ENCODE peak calls at places on chromosomes 12 and 14, in seven cellular contexts. M is colonic mucosa, C is hepatocyte, L is heart right ventricle, H is right lobe of liver, P is fibroblast of lung, R is left lung. B is an unnamed sample.

GRCh38 chr12:92142251-92142896 is 3.3 kb downstream of the BTG1 start:
- DNase-seq in R (no peak), P (no peak), L (no peak), M (no peak), H (no peak), C (no peak), B (no peak)

GRCh38 chr12:130184531-130185090 is 22.3 kb downstream of the FZD10 start:
- DNase-seq in R (no peak), C (no peak), H (no peak), M (no peak), P (no peak), L (no peak), B (no peak)

GRCh38 chr14:71602524-71602923 is 329.7 kb upstream of the RGS6 start:
- DNase-seq in C (no peak), R (no peak), H (no peak), P (no peak), L (no peak), M (no peak), B (no peak)

GRCh38 chr14:88289214-88289613 is 33.9 kb downstream of the KCNK10 start:
- DNase-seq in C (no peak), H (peak; percentile 78), L (no peak), R (no peak), P (peak; percentile 24), M (no peak), B (no peak)

GRCh38 chr12:12701457-12701856 is 5.5 kb upstream of the GPR19 start:
- DNase-seq in M (no peak), H (no peak), L (no peak), R (no peak), C (no peak), P (no peak), B (no peak)

GRCh38 chr14:99612065-99612736 is 8.2 kb upstream of the CCDC85C start:
- DNase-seq in C (peak; percentile 40), L (no peak), R (no peak), P (no peak), H (no peak), M (peak; percentile 74), B (no peak)

GRCh38 chr12:126558810-126559209 is 1493.6 kb downstream of the AACS start:
- DNase-seq in R (no peak), H (no peak), M (no peak), P (no peak), L (no peak), C (no peak), B (no peak)

GRCh38 chr14:89180546-89180945 is 236.5 kb downstream of the FOXN3 start:
- DNase-seq in C (no peak), H (no peak), R (no peak), L (no peak), M (no peak), P (no peak), B (no peak)

GRCh38 chr12:116880213-116880816 is 926 bp downstream of the HRK start:
- DNase-seq in L (no peak), M (no peak), C (no peak), P (peak; percentile 29), R (no peak), H (no peak), B (no peak)

GRCh38 chr14:60632777-60633176 is 16.5 kb downstream of the SIX1 start:
- DNase-seq in L (no peak), R (no peak), H (no peak), C (no peak), M (no peak), P (no peak), B (no peak)

GRCh38 chr12:12327802-12328201 is 22.2 kb downstream of the MANSC1 start:
- DNase-seq in P (peak; percentile 79), C (peak; percentile 83), M (no peak), R (no peak), H (no peak), L (no peak), B (no peak)

GRCh38 chr12:24997496-24997895 is 48.6 kb upstream of the BCAT1 start:
- DNase-seq in L (no peak), M (no peak), R (no peak), C (no peak), P (peak; percentile 8), H (no peak), B (no peak)

GRCh38 chr12:92538970-92539749 is 163.6 kb upstream of the PLEKHG7 start:
- DNase-seq in P (peak; percentile 69), M (no peak), C (peak; percentile 26), L (no peak), R (no peak), H (no peak), B (no peak)

GRCh38 chr12:2960432-2960956 is 1.3 kb downstream of the TEAD4 start:
- DNase-seq in L (no peak), M (no peak), C (peak; percentile 42), P (peak; percentile 28), H (no peak), R (no peak), B (no peak)

GRCh38 chr14:103404920-103405319 is 19.7 kb downstream of the MARK3 start:
- DNase-seq in R (peak; percentile 46), H (no peak), P (peak; percentile 39), L (no peak), C (peak; percentile 44), M (no peak), B (no peak)

GRCh38 chr12:130825771-130826150 is 13.3 kb downstream of the STX2 start:
- DNase-seq in P (no peak), C (no peak), M (no peak), L (no peak), H (no peak), R (no peak), B (no peak)

GRCh38 chr14:26389646-26390508 is 208.0 kb downstream of the NOVA1 start:
- DNase-seq in M (no peak), R (no peak), H (no peak), P (peak; percentile 65), C (peak; percentile 9), L (no peak), B (no peak)

DNA sequence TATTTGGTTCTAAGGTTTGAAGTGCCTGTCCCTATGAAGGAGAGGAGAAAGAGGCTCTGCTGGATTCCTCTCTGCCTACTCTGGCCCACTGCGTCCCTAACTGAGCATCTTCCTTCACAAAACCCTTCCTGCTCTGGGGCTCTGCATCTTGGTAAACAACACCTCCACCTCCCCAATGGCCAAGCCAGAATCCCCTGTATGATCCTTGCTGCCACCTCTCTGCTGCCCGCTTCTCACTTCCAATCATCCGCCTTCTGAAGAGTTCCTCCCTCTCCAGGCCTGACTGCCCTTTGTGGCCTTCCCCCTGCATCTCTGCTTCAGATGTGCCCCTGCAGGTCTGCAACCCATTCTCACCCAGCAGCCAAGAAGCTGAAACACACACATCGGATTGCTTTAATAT is 110.6 kb upstream of the RPH3A start:
- DNase-seq in R (no peak), M (no peak), H (no peak), P (no peak), C (no peak), L (no peak), B (no peak)
- H3K4me3 ChIP-seq in R (no peak overlapping the region), M (no peak overlapping the region), H (no peak overlapping the region), P (no peak overlapping the region), C (no peak overlapping the region), L (no peak overlapping the region), B (no peak overlapping the region)

GRCh38 chr12:6963741-6964446 is 6.6 kb downstream of the PHB2 start:
- DNase-seq in H (no peak), C (peak; percentile 71), L (no peak), P (no peak), R (no peak), M (peak; percentile 60), B (peak; percentile 73)

GRCh38 chr12:6966351-6966750 is 4.1 kb downstream of the PHB2 start:
- DNase-seq in P (no peak), R (no peak), H (no peak), L (no peak), C (no peak), M (no peak), B (no peak)

GRCh38 chr12:6965026-6965661 is 5.3 kb downstream of the PHB2 start:
- DNase-seq in M (peak; percentile 95), R (peak; percentile 91), P (peak; percentile 90), L (peak; percentile 81), H (peak; percentile 88), C (peak; percentile 94), B (peak; percentile 92)

GRCh38 chr12:6964605-6965025 is 5.8 kb downstream of the PHB2 start:
- DNase-seq in P (no peak), C (no peak), R (no peak), M (no peak), H (no peak), L (no peak), B (no peak)

DNA sequence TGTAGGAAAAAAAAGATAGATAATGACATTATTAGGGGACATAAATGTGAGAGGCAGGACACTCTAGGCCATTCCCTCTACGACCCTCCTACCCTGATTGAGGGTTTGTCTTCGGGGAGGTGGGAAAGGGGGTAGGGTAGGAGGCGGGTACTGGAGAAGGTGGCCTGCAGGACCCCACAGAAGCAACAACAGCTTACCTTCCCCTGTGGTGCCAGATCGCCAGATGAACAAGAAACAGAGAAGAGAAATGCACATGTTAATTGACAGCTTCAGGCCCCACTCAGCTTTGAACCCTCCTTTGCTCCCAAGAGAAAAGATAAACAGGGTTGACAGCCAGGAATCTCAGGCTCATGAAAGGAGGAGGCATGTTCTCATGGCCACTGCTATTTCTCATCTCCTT is 4.8 kb downstream of the PHB2 start:
- DNase-seq in H (no peak), L (no peak), M (no peak), P (no peak), R (no peak), C (no peak), B (no peak)
- H3K4me1 ChIP-seq in H (peaks cover 4% of the 10 kb centered on the region), L (peaks cover 42% of the 10 kb centered on the region), M (peaks cover 26% of the 10 kb centered on the region), P (peaks cover 9% of the 10 kb centered on the region), R (peaks cover 81% of the 10 kb centered on the region), C (peaks cover 30% of the 10 kb centered on the region), B (peaks cover 35% of the 10 kb centered on the region)

DNA sequence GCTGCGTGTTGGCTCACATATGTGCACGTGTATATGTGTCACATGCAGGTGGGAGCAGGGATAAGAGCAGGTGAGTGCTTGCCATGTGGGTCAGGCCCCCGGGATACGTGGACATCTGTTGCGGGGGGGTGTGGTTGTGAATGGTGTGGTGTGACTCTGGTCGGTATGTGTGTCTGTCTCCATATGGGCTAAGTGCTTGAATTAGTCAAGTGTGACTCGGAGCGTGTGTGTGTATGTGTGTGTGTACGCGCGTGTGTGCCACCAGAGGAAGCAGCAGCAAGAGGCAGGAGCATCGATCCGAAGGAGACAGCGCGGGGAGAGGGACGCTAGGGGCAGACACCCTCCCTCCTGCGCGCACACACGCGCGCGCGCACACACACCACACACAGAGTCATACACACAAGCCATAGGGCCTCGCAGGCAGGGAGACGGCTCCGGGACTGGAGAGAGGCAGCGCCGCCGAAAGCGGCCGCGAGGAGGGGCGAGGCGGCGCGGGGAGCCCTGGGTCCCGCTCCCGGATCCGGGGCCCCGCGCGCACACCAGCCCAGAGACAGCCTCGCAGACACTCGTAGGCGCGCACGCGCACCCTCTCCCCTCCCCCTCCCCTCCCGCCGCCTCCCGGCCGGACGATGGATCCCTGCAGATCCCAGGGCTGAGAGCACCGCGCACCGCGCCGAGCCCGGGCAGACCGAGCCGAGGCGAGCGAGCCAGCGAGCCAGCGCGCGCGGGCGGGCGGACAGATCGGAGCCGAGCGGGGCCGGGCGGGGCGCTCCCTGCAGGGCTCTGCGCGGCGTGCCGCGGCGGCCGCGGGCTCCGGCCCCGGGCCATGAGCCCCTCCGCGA is at the start of gene ASIC1:
- DNase-seq in R (peak; percentile 60), M (peak; percentile 64), L (peak; percentile 79), P (peak; percentile 70), C (peak; percentile 85), H (peak; percentile 79), B (peak; percentile 71)
- TF ChIP-seq CTCF in R (no peak), M (no peak), L (no peak), P (no peak), C (no peak), H (no peak), B (no peak)

DNA sequence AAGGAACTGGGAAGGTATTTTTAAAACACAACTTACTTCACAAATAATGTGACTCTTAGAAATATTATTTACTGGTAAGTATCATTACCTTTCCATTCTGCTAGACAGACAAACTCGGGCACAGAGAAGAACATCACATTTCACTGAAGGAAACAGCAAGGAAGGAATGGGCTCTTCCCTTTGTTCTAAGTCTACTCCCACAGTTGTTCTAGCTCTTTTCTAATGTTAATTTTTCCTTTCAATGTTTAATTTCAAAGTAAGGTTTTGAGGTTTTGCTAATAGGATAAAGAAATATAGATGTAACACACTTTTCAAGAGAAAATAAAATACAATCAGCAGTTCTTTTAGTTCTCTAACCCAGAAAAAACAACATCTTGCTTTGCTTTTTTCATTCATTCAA is 7.0 kb downstream of the NID2 start:
- DNase-seq in L (no peak), R (no peak), P (no peak), H (no peak), M (no peak), C (no peak), B (no peak)
- H3K4me3 ChIP-seq in L (no peak overlapping the region), R (no peak overlapping the region), P (no peak overlapping the region), H (no peak overlapping the region), M (no peak overlapping the region), C (no peak overlapping the region), B (no peak overlapping the region)

B was measured in mucosa of descending colon.